ENCODE peak calls at places on chromosomes 4 and X, in five cellular contexts. One of them, this sample, is unnamed.

GRCh38 chr4:30380404-30380998 is 339.7 kb upstream of the PCDH7 start:
- DNase-seq in body of pancreas: peak; percentile 50
- DNase-seq in K562: peak; percentile 40
- DNase-seq in upper lobe of left lung: no peak
- DNase-seq in adrenal gland: no peak
- DNase-seq in this sample: peak; percentile 27

GRCh38 chrX:54794795-54795194 is 3.3 kb downstream of the ITIH6 start:
- DNase-seq in body of pancreas: no peak
- DNase-seq in K562: no peak
- DNase-seq in upper lobe of left lung: no peak
- DNase-seq in adrenal gland: no peak
- DNase-seq in this sample: no peak

GRCh38 chr4:168848112-168848511 is 161.9 kb downstream of the CBR4 start:
- DNase-seq in body of pancreas: no peak
- DNase-seq in K562: no peak
- DNase-seq in upper lobe of left lung: peak; percentile 26
- DNase-seq in adrenal gland: peak; percentile 50
- DNase-seq in this sample: no peak

GRCh38 chrX:129565046-129565649 is 25.1 kb downstream of the OCRL start:
- DNase-seq in body of pancreas: no peak
- DNase-seq in K562: no peak
- DNase-seq in upper lobe of left lung: no peak
- DNase-seq in adrenal gland: no peak
- DNase-seq in this sample: no peak

GRCh38 chr4:3766791-3767561 is 791 bp downstream of the ADRA2C start:
- DNase-seq in body of pancreas: no peak
- DNase-seq in K562: no peak
- DNase-seq in upper lobe of left lung: no peak
- DNase-seq in adrenal gland: no peak
- DNase-seq in this sample: peak; percentile 26

GRCh38 chr4:55854132-55854531 is 684 bp downstream of the EXOC1 start:
- DNase-seq in body of pancreas: no peak
- DNase-seq in K562: peak; percentile 9
- DNase-seq in upper lobe of left lung: no peak
- DNase-seq in adrenal gland: no peak
- DNase-seq in this sample: peak; percentile 49

GRCh38 chr4:153651041-153651960 is 32.8 kb upstream of the TLR2 start:
- DNase-seq in body of pancreas: no peak
- DNase-seq in K562: no peak
- DNase-seq in upper lobe of left lung: peak; percentile 89
- DNase-seq in adrenal gland: peak; percentile 28
- DNase-seq in this sample: no peak

GRCh38 chrX:68045008-68045577 is 388.2 kb downstream of the OPHN1 start:
- DNase-seq in body of pancreas: no peak
- DNase-seq in K562: no peak
- DNase-seq in upper lobe of left lung: no peak
- DNase-seq in adrenal gland: no peak
- DNase-seq in this sample: no peak

GRCh38 chrX:106802063-106802387 is 448 bp upstream of the TBC1D8B start:
- DNase-seq in body of pancreas: no peak
- DNase-seq in K562: no peak
- DNase-seq in upper lobe of left lung: no peak
- DNase-seq in adrenal gland: no peak
- DNase-seq in this sample: no peak

DNA sequence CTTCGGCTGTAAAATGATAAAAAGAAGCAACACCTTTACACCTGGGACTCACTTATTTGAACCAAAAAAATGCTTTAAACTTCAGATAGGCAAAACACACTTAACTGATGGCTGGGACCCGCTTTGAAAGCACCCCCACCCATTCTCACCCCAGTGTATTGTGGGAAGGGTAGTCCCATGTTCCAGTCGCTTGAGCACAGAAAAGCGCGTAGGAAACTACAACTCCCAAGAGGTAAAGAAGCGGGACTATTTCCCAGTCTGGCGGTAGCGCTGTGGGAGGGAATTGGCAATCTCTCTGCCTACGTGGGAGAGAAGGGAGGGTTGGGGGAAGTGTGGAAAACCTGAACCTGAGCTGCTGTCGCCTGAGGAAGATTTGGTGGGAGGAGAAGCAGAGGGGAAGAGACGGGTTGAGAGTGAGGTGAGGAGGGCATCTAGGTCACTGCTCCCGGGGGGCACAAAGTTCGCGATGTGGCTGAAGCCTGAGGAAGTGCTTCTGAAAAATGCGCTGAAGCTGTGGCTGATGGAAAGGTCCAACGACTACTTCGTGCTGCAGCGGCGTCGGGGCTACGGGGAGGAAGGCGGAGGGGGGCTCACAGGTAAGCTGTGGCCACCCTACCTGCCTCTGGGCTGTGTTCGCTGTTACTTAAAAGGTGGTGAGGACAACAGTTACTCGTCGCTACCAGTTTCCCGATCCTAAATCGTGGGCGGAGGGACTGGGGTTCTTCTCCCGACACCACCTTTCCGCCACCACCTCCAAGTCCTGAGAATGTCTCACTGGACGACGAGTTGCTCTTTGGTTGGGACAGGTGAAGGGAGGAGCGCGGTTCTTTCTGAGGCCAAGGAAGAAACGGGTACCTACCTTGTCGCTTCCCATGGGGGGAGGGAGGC is at the start of gene TBC1D8B:
- DNase-seq in body of pancreas: peak; percentile 86
- DNase-seq in K562: peak; percentile 13
- DNase-seq in upper lobe of left lung: peak; percentile 79
- DNase-seq in adrenal gland: peak; percentile 83
- DNase-seq in this sample: peak; percentile 76
- TF ChIP-seq POLR2A in body of pancreas: peak; percentile 31
- TF ChIP-seq POLR2A in K562: no peak
- TF ChIP-seq POLR2A in upper lobe of left lung: no peak
- TF ChIP-seq POLR2A in adrenal gland: no peak
- TF ChIP-seq POLR2A in this sample: peak; percentile 35

GRCh38 chr4:36256398-36256828 is 12.1 kb upstream of the ARAP2 start:
- DNase-seq in body of pancreas: no peak
- DNase-seq in K562: no peak
- DNase-seq in upper lobe of left lung: no peak
- DNase-seq in adrenal gland: no peak
- DNase-seq in this sample: no peak
- TF ChIP-seq POLR2A in body of pancreas: no peak
- TF ChIP-seq POLR2A in K562: no peak
- TF ChIP-seq POLR2A in upper lobe of left lung: no peak
- TF ChIP-seq POLR2A in adrenal gland: no peak
- TF ChIP-seq POLR2A in this sample: no peak

GRCh38 chr4:96638132-96638531 is 798.2 kb downstream of the PDHA2 start:
- DNase-seq in body of pancreas: no peak
- DNase-seq in K562: no peak
- DNase-seq in upper lobe of left lung: no peak
- DNase-seq in adrenal gland: no peak
- DNase-seq in this sample: no peak
- TF ChIP-seq POLR2A in body of pancreas: no peak
- TF ChIP-seq POLR2A in K562: no peak
- TF ChIP-seq POLR2A in upper lobe of left lung: no peak
- TF ChIP-seq POLR2A in adrenal gland: no peak
- TF ChIP-seq POLR2A in this sample: no peak

GRCh38 chrX:71215335-71215912 is 7.6 kb upstream of the GJB1 start:
- DNase-seq in body of pancreas: peak; percentile 51
- DNase-seq in K562: no peak
- DNase-seq in upper lobe of left lung: no peak
- DNase-seq in adrenal gland: no peak
- DNase-seq in this sample: no peak
- TF ChIP-seq POLR2A in body of pancreas: peak; percentile 14
- TF ChIP-seq POLR2A in K562: no peak
- TF ChIP-seq POLR2A in upper lobe of left lung: no peak
- TF ChIP-seq POLR2A in adrenal gland: no peak
- TF ChIP-seq POLR2A in this sample: no peak

GRCh38 chr4:10684631-10685030 is at the start of gene CLNK:
- DNase-seq in body of pancreas: no peak
- DNase-seq in K562: no peak
- DNase-seq in upper lobe of left lung: no peak
- DNase-seq in adrenal gland: no peak
- DNase-seq in this sample: no peak
- TF ChIP-seq POLR2A in body of pancreas: no peak
- TF ChIP-seq POLR2A in K562: no peak
- TF ChIP-seq POLR2A in upper lobe of left lung: no peak
- TF ChIP-seq POLR2A in adrenal gland: no peak
- TF ChIP-seq POLR2A in this sample: no peak

GRCh38 chr4:986428-986948 is 356 bp upstream of the IDUA start:
- DNase-seq in body of pancreas: no peak
- DNase-seq in K562: no peak
- DNase-seq in upper lobe of left lung: no peak
- DNase-seq in adrenal gland: no peak
- DNase-seq in this sample: no peak
- TF ChIP-seq POLR2A in body of pancreas: no peak
- TF ChIP-seq POLR2A in K562: peak; percentile 82
- TF ChIP-seq POLR2A in upper lobe of left lung: peak; percentile 21
- TF ChIP-seq POLR2A in adrenal gland: no peak
- TF ChIP-seq POLR2A in this sample: peak; percentile 48

DNA sequence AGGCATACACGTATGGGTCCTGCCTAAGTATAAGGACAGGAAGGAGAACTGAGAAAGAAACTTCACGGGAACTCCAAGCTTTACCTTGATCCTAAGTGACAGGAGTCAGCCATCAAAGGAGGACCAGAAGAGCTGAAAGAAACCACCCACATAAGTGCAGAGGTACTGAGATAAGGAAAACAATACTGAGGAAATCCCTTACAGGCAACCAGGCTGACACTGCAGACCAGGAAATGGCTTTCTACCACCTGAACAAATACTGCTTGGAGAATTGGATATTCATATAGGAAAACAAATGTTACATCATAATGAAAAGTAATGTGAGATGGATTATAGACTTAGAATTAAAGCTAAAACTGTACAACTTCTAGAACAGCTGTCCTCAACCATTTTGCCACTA is 127.0 kb downstream of the IL15 start:
- DNase-seq in body of pancreas: no peak
- DNase-seq in K562: no peak
- DNase-seq in upper lobe of left lung: no peak
- DNase-seq in adrenal gland: no peak
- DNase-seq in this sample: no peak
- TF ChIP-seq POLR2A in body of pancreas: no peak
- TF ChIP-seq POLR2A in K562: no peak
- TF ChIP-seq POLR2A in upper lobe of left lung: no peak
- TF ChIP-seq POLR2A in adrenal gland: no peak
- TF ChIP-seq POLR2A in this sample: no peak

GRCh38 chr4:1248262-1249147 is at the start of gene CTBP1:
- DNase-seq in body of pancreas: peak; percentile 85
- DNase-seq in K562: peak; percentile 93
- DNase-seq in upper lobe of left lung: peak; percentile 82
- DNase-seq in adrenal gland: peak; percentile 85
- DNase-seq in this sample: peak; percentile 91
- TF ChIP-seq POLR2A in body of pancreas: peak; percentile 65
- TF ChIP-seq POLR2A in K562: peak; percentile 68
- TF ChIP-seq POLR2A in upper lobe of left lung: peak; percentile 78
- TF ChIP-seq POLR2A in adrenal gland: peak; percentile 45
- TF ChIP-seq POLR2A in this sample: peak; percentile 58